ENCODE peak calls at places on chromosome X, in four cellular contexts. O, L, Z and J are unnamed samples.

GRCh38 chrX:9033586-9033985 is 341 bp downstream of the FAM9B start:
- DNase-seq in L (no peak), Z (no peak), O (no peak), J (no peak)

GRCh38 chrX:95290455-95290854 is 1394.2 kb upstream of the DIAPH2 start:
- DNase-seq in L (no peak), O (no peak), Z (no peak), J (no peak)

GRCh38 chrX:23803931-23804381 is 21.0 kb downstream of the SAT1 start:
- DNase-seq in Z (no peak), L (peak; percentile 70), O (no peak), J (no peak)

GRCh38 chrX:133776072-133776471 is 209.3 kb downstream of the GPC3 start:
- DNase-seq in O (no peak), Z (peak; percentile 40), L (no peak), J (peak; percentile 57)

GRCh38 chrX:134542485-134542884 is 82.5 kb downstream of the HPRT1 start:
- DNase-seq in O (no peak), L (no peak), Z (no peak), J (no peak)

GRCh38 chrX:6382284-6382683 is 152.6 kb downstream of the VCX3A start:
- DNase-seq in L (no peak), O (no peak), Z (no peak), J (no peak)

GRCh38 chrX:10240918-10241317 is 84.1 kb downstream of the CLCN4 start:
- DNase-seq in O (no peak), Z (no peak), L (no peak), J (no peak)

GRCh38 chrX:35728481-35728880 is 69.7 kb upstream of the MAGEB16 start:
- DNase-seq in O (no peak), L (no peak), Z (no peak), J (no peak)

GRCh38 chrX:97547873-97548578 is 664.3 kb downstream of the RPA4 start:
- DNase-seq in Z (no peak), O (no peak), L (peak; percentile 20), J (no peak)
- TF ChIP-seq SP1 in Z (no peak), O (no peak), L (no peak), J (no peak)

GRCh38 chrX:39000802-39001201 is 199.5 kb downstream of the MID1IP1 start:
- DNase-seq in L (no peak), O (no peak), Z (no peak), J (no peak)
- TF ChIP-seq FOXK2 in L (no peak), O (no peak), Z (no peak), J (no peak)

DNA sequence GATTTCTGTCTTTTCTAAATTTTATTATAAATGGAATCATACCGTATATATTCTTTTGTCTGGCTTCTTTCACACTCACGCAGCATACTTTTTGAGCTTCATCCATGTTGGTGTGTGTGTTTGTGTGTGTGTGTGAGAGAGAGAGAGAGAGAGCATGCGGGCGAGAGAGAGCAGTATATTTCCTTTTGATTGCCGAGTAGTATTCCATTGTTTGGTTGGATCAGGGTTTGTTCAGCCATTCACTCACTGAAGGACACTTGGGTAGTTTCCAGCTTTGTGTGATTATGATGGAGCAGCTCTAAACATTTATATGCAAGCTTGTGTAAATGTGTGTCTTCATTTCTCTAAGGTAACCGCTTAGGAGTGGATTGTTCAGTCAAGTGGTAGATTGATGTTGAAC is 3.1 kb upstream of the L1CAM start:
- DNase-seq in O (no peak), Z (no peak), L (no peak), J (no peak)
- TF ChIP-seq SP1 in O (no peak), Z (no peak), L (no peak), J (no peak)

GRCh38 chrX:1767026-1767425 is 152.2 kb downstream of the ASMT start:
- DNase-seq in L (no peak), Z (no peak), O (no peak), J (no peak)
- TF ChIP-seq FOXK2 in L (no peak), Z (no peak), O (no peak), J (no peak)

GRCh38 chrX:135741192-135741715 is 26.7 kb downstream of the CT45A3 start:
- DNase-seq in O (no peak), Z (peak; percentile 13), L (no peak), J (no peak)

GRCh38 chrX:135740683-135741149 is 27.3 kb downstream of the CT45A3 start:
- DNase-seq in Z (peak; percentile 67), L (peak; percentile 5), O (no peak), J (peak; percentile 74)

DNA sequence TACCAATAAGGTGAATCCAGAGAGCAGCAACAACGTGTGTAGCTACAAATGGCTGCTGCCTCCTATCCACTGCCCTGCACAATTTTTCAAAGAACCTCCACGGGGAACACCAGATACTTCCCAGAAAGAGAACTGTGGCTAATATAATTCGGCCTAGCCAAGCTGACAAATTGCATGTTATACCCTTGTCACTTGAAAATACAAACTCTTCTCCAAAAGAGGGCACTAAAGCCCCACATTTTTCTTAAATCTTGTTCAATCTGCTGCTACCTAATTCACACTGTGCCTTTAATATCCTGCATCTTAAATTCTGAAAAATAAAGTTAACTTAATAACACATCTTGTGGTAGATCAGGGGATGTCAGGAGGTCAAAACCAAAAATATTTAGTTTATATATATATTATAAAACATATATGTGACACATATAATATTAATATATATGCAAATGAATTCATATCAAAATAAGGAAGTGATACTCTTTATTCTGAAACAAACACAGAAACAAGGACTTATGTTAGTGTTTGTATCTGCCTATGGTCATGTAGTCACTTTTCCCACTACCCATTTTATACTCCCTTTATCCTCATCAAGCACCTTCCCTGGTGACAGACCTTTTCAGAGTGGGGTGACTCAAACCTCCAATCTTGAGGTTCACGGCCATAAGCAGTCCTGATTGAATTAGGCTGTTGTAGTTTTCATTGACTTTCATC is 24.1 kb downstream of the CT45A1 start:
- DNase-seq in L (no peak), O (no peak), Z (no peak), J (no peak)
- TF ChIP-seq SP1 in L (no peak), O (no peak), Z (no peak), J (no peak)

GRCh38 chrX:39749728-39750127 is 348.0 kb downstream of the BCOR start:
- DNase-seq in O (no peak), L (no peak), Z (no peak), J (no peak)
- TF ChIP-seq FOXK2 in O (no peak), L (no peak), Z (no peak), J (no peak)

GRCh38 chrX:131366387-131366786 is 77.3 kb upstream of the IGSF1 start:
- DNase-seq in L (peak; percentile 27), O (no peak), Z (no peak), J (peak; percentile 21)
- TF ChIP-seq SP1 in L (no peak), O (no peak), Z (no peak), J (no peak)

GRCh38 chrX:13742397-13743176 is 8.0 kb downstream of the OFD1 start:
- DNase-seq in L (peak; percentile 21), O (peak; percentile 91), Z (no peak), J (no peak)
- TF ChIP-seq FOXK2 in L (no peak), O (no peak), Z (no peak), J (no peak)

GRCh38 chrX:3010532-3010931 is 4.2 kb downstream of the ARSH start:
- DNase-seq in L (no peak), O (no peak), Z (no peak), J (no peak)

DNA sequence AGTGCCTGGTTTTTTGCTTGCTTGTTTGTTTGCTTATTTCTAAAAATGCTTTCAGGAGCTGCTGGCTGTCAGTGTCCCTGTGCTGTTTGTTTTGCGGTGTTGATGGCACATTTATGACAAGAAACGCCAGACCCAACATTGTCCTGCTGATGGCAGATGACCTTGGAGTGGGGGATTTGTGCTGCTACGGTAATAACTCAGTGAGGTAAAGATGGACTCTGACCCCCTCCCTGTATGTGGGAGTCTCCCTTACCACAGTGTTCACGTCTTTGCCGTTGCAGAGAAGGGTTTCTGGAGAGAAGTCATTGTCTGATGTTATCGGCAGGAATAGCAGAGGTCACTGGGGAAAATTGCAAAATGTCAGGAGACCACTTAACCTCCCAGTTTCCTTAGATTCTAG is at the start of gene ARSH:
- DNase-seq in L (peak; percentile 30), Z (no peak), O (no peak), J (no peak)
- TF ChIP-seq SP1 in L (no peak), Z (no peak), O (no peak), J (no peak)

DNA sequence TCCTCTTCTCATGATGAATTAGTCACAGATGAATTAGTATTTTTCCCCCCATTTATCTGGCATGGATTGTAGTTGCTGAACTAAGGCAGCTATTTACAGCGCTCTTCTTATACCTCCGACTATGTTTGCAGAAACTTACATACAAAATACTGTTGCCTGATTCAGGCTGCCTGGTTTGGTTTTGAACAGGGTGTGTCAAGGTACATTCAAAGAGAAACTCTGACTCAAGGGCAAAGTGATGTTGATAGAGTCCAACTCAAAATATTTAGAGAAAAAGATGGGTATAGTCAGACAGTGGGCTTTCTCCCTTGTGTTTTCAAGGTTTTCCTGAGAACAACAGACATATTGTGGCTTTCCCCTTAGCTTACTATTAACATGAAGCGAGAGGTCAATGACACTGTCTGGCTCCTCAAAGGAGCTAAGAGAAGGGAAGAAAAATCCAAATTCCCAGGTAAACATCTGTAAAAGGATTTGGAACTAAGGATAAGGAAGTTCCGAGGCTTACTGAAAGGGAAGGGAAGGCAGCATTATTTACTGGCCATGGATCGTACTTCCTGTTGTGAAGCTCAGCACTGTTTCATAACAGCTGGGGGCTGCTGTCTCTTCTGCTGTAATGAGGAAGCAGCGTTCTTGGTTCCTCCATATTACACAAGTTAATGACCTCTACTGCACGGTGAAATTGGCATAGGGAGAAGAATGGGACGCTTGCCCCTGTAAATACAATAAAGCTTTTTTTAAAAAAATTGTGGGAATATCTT is 30.9 kb downstream of the FAM9C start:
- DNase-seq in Z (no peak), L (no peak), O (no peak), J (no peak)
- TF ChIP-seq FOXK2 in Z (peak; percentile 68), L (no peak), O (no peak), J (no peak)